ENCODE peak calls at places on chromosome 1, in ten cellular contexts. A is A549, L is RWPE2, K is upper lobe of right lung, T is lower lobe of right lung, B is breast epithelium, V is ovary, X is heart right ventricle, W is lower leg skin, G is IMR-90. N is an unnamed sample.

GRCh38 chr1:228515200-228515834 is 28.1 kb downstream of the RNF187 start:
- DNase-seq in A (peak), L (no peak), K (no peak), T (no peak), B (no peak), V (peak), X (no peak), W (no peak), G (peak), N (peak)

GRCh38 chr1:152348447-152348846 is 11.4 kb downstream of the FLG2 start:
- DNase-seq in A (no peak), L (no peak), K (no peak), T (no peak), B (no peak), V (no peak), X (no peak), W (no peak), G (no peak), N (no peak)

GRCh38 chr1:19949016-19949415 is 25.6 kb upstream of the PLA2G2E start:
- DNase-seq in A (peak), L (peak), K (no peak), T (no peak), B (no peak), V (no peak), X (no peak), W (no peak), G (peak), N (peak)

GRCh38 chr1:229536982-229537381 is 21.5 kb downstream of the ABCB10 start:
- DNase-seq in A (no peak), L (no peak), K (no peak), T (no peak), B (no peak), V (no peak), X (no peak), W (no peak), G (no peak), N (no peak)

GRCh38 chr1:150557065-150557600 is 7.9 kb downstream of the ADAMTSL4 start:
- DNase-seq in A (no peak), L (no peak), K (no peak), T (no peak), B (no peak), V (peak), X (no peak), W (no peak), G (no peak), N (no peak)

GRCh38 chr1:46174448-46175231 is at the start of gene TSPAN1:
- DNase-seq in A (no peak), L (no peak), K (no peak), T (no peak), B (peak), V (no peak), X (no peak), W (peak), G (peak), N (peak)

GRCh38 chr1:24964811-24965570 is 34.9 kb upstream of the RUNX3 start:
- DNase-seq in A (no peak), L (peak), K (peak), T (peak), B (peak), V (no peak), X (no peak), W (peak), G (peak), N (peak)

GRCh38 chr1:63671514-63671913 is 78.3 kb downstream of the PGM1 start:
- DNase-seq in A (no peak), L (no peak), K (no peak), T (no peak), B (no peak), V (no peak), X (no peak), W (no peak), G (no peak), N (no peak)

GRCh38 chr1:200406161-200406797 is 3.6 kb downstream of the ZNF281 start:
- DNase-seq in A (no peak), L (no peak), K (no peak), T (no peak), B (no peak), V (no peak), X (no peak), W (no peak), G (no peak), N (no peak)

GRCh38 chr1:165303415-165303814 is 53.1 kb downstream of the LMX1A start:
- DNase-seq in A (no peak), L (no peak), K (no peak), T (no peak), B (no peak), V (no peak), X (peak), W (peak), G (no peak), N (no peak)

GRCh38 chr1:69511426-69512192 is 56.1 kb upstream of the LRRC7 start:
- DNase-seq in A (no peak), L (no peak), K (no peak), T (no peak), B (no peak), V (no peak), X (no peak), W (no peak), G (no peak), N (peak)

GRCh38 chr1:240987928-240988327 is 369.1 kb downstream of the RGS7 start:
- DNase-seq in A (no peak), L (no peak), K (no peak), T (no peak), B (no peak), V (no peak), X (no peak), W (no peak), G (no peak), N (no peak)

GRCh38 chr1:63524166-63524565 is 841 bp downstream of the EFCAB7 start:
- DNase-seq in A (peak), L (no peak), K (no peak), T (no peak), B (no peak), V (no peak), X (no peak), W (no peak), G (no peak), N (no peak)

GRCh38 chr1:52358851-52359497 is 7.0 kb downstream of the CC2D1B start:
- DNase-seq in A (no peak), L (no peak), K (no peak), T (no peak), B (no peak), V (no peak), X (no peak), W (no peak), G (no peak), N (no peak)

GRCh38 chr1:230277201-230277771 is 148.8 kb downstream of the PGBD5 start:
- DNase-seq in A (no peak), L (no peak), K (peak), T (peak), B (no peak), V (no peak), X (no peak), W (no peak), G (no peak), N (no peak)

GRCh38 chr1:22259581-22260282 is 116.8 kb upstream of the WNT4 start:
- DNase-seq in A (no peak), L (no peak), K (peak), T (peak), B (no peak), V (peak), X (no peak), W (no peak), G (peak), N (no peak)

GRCh38 chr1:235009074-235009473 is 119.6 kb downstream of the TOMM20 start:
- DNase-seq in A (no peak), L (no peak), K (no peak), T (no peak), B (no peak), V (no peak), X (no peak), W (no peak), G (no peak), N (no peak)

GRCh38 chr1:235009561-235010306 is 118.9 kb downstream of the TOMM20 start:
- DNase-seq in A (no peak), L (no peak), K (no peak), T (no peak), B (no peak), V (no peak), X (no peak), W (no peak), G (no peak), N (no peak)

GRCh38 chr1:235012436-235013210 is 116.0 kb downstream of the TOMM20 start:
- DNase-seq in A (no peak), L (no peak), K (no peak), T (no peak), B (no peak), V (no peak), X (no peak), W (no peak), G (no peak), N (no peak)

GRCh38 chr1:235011599-235012435 is 116.8 kb downstream of the TOMM20 start:
- DNase-seq in A (peak), L (peak), K (peak), T (peak), B (peak), V (no peak), X (peak), W (peak), G (peak), N (peak)

DNA sequence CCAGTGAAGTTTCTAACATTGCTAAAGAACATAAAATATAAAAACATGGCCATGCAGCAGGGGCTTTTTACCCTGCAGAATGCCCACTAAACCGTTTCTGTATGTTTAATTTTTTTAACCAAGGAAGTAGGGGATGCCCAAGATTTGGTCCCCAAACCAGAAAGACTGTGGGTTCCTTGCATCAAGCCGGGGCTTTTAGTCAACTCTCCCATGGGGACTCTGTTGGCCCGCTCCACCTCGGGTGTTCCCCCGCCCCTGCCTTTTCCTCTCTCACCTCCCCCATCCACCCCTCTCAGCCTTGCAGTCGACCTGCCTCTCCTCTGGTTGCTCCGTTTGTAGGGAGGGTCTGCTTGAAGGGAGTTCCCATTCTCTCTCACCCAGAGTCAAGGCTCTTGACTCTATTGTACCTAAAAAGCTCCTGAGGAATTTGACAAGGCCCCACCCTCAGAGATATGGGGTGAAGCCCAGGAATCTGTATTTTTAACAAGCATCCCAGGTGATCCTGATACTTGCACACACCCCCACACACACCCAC is 117.5 kb downstream of the TOMM20 start:
- DNase-seq in A (no peak), L (no peak), K (no peak), T (no peak), B (no peak), V (no peak), X (no peak), W (no peak), G (no peak), N (no peak)
- H3K4me3 ChIP-seq in A (no peak), L (no peak), K (no peak), T (no peak), B (no peak), V (no peak), X (no peak), W (no peak), G (no peak), N (no peak)

GRCh38 chr1:115184260-115184950 is 95.1 kb upstream of the TSPAN2 start:
- DNase-seq in A (no peak), L (no peak), K (no peak), T (no peak), B (no peak), V (no peak), X (peak), W (no peak), G (no peak), N (peak)
- TF ChIP-seq CTCF in A (no peak), L (no peak), K (no peak), T (no peak), B (no peak), V (no peak), X (peak), W (no peak), G (no peak), N (peak)

GRCh38 chr1:78649628-78650027 is at the start of gene IFI44:
- DNase-seq in A (no peak), L (no peak), K (peak), T (peak), B (peak), V (peak), X (peak), W (peak), G (peak), N (peak)
- H3K4me3 ChIP-seq in A (no peak), L (peak), K (peak), T (peak), B (peak), V (peak), X (peak), W (no peak), G (peak), N (peak)

DNA sequence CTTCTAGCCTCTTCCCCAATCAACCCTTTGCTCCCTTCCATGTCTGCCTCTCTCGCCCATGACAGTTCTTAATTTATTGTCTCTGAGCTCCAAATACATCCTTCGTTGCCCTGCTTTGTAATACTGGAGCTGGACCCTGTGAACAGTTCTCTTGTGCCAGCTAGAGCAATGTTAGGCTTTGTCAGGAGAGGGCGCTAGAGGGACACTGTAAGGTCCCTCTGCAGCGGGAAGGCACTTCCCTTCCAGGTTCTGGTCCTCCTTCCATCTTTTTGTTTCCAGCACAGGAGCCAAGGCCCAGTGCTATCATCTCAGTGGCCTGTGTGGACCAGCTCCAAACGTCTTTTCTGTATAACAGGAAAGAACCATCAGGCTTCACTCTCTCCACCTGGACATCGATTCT is 95.9 kb downstream of the PTPRU start:
- DNase-seq in A (no peak), L (no peak), K (peak), T (no peak), B (no peak), V (no peak), X (no peak), W (no peak), G (peak), N (no peak)
- TF ChIP-seq CTCF in A (peak), L (no peak), K (peak), T (peak), B (no peak), V (no peak), X (peak), W (no peak), G (peak), N (peak)

GRCh38 chr1:206495011-206495461 is 12.3 kb upstream of the RASSF5 start:
- DNase-seq in A (no peak), L (no peak), K (no peak), T (no peak), B (no peak), V (no peak), X (no peak), W (no peak), G (no peak), N (no peak)
- H3K4me3 ChIP-seq in A (no peak), L (no peak), K (no peak), T (no peak), B (no peak), V (no peak), X (no peak), W (no peak), G (no peak), N (no peak)

GRCh38 chr1:109918077-109918606 is 7.5 kb downstream of the CSF1 start:
- DNase-seq in A (no peak), L (no peak), K (no peak), T (no peak), B (no peak), V (no peak), X (no peak), W (no peak), G (no peak), N (no peak)
- TF ChIP-seq CTCF in A (no peak), L (no peak), K (no peak), T (no peak), B (no peak), V (no peak), X (no peak), W (no peak), G (no peak), N (no peak)

GRCh38 chr1:94602802-94603625 is 61.5 kb upstream of the F3 start:
- DNase-seq in A (no peak), L (no peak), K (no peak), T (no peak), B (no peak), V (no peak), X (no peak), W (no peak), G (peak), N (no peak)
- H3K4me3 ChIP-seq in A (no peak), L (no peak), K (peak), T (no peak), B (no peak), V (no peak), X (no peak), W (no peak), G (no peak), N (no peak)

GRCh38 chr1:232722626-232723025 is 82.6 kb upstream of the MAP10 start:
- DNase-seq in A (no peak), L (no peak), K (no peak), T (no peak), B (no peak), V (no peak), X (no peak), W (no peak), G (no peak), N (no peak)

GRCh38 chr1:232728507-232729263 is 76.5 kb upstream of the MAP10 start:
- DNase-seq in A (no peak), L (no peak), K (no peak), T (no peak), B (no peak), V (no peak), X (peak), W (no peak), G (peak), N (peak)

GRCh38 chr1:232726048-232726779 is 79.0 kb upstream of the MAP10 start:
- DNase-seq in A (no peak), L (no peak), K (no peak), T (no peak), B (no peak), V (no peak), X (no peak), W (no peak), G (peak), N (peak)

DNA sequence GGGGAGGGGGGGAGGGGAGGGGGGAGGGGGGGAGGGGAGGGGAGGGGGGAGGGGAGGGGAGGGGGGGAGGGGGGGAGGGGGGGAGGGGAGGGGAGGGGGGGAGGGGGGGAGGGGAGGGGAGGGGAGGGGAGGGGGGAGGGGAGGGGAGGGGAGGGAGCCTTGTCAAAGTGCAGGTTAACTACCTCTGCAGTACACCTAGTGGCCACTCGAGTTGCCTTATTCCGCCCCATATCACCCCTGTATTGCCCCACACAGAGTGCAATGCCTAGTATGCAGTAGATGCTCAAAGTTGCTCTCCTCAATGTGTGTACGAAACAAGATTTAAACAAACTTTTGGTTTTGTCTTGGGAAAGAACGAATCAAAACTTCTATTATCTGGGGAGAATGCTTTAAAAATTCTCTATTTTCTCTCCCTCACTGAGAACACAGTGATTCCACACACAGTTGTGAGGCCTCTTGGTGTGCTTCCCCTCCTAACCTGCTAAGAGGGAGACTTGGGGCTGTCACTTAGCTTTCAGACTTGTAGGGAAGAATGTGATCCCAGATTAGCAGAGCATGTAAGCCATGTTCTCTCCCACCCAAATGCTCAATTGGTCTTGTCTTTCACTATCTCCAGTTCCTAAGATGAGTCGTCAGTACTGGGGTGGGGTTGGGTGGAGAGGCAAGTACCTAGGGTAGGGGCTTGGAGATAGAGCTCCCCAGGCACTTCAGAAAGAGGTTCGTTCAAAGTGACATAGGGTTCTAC is 79.7 kb upstream of the MAP10 start:
- DNase-seq in A (no peak), L (no peak), K (no peak), T (no peak), B (no peak), V (no peak), X (no peak), W (no peak), G (no peak), N (no peak)
- TF ChIP-seq CTCF in A (no peak), L (no peak), K (no peak), T (no peak), B (no peak), V (no peak), X (no peak), W (no peak), G (no peak), N (no peak)

DNA sequence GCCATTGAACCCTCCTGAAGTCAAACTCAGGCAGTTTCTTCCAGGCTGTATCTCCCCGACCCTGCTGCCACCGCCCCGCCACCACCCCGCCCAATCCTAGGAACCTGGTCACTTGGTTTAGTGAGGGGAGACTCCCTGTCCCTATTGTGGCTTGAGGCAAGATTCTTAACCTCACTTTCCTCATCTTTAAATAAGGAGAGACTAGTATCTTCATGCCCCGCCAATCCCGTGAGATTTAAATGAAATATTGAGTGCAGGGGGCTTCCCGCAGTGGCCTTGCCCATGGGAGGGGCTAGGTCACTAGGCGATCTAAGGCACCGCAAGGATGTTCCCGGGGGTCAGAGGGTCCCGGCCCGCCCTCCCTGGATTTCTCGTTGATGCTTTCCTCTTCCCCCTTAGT is 998 bp downstream of the KDF1 start:
- DNase-seq in A (no peak), L (no peak), K (no peak), T (no peak), B (no peak), V (no peak), X (no peak), W (no peak), G (no peak), N (no peak)
- H3K4me3 ChIP-seq in A (no peak), L (peak), K (peak), T (peak), B (no peak), V (no peak), X (no peak), W (peak), G (no peak), N (no peak)